ENCODE peak calls at places on chromosomes 1 and 21, in six cellular contexts. One of them, this sample, is unnamed.

GRCh38 chr1:15493869-15494390 is 18.0 kb downstream of the CELA2B start:
- DNase-seq in heart left ventricle: no peak
- DNase-seq in prostate gland: no peak
- DNase-seq in transverse colon: no peak
- DNase-seq in NCI-H510A treated with DMSO at 0.1 percent for 48 hours: no peak
- DNase-seq in T-helper 2 cell: no peak
- DNase-seq in this sample: no peak

GRCh38 chr21:39934895-39935294 is 67.7 kb downstream of the PCP4 start:
- DNase-seq in heart left ventricle: no peak
- DNase-seq in prostate gland: no peak
- DNase-seq in transverse colon: no peak
- DNase-seq in NCI-H510A treated with DMSO at 0.1 percent for 48 hours: no peak
- DNase-seq in T-helper 2 cell: no peak
- DNase-seq in this sample: no peak

GRCh38 chr21:25963186-25963585 is 207.4 kb downstream of the APP start:
- DNase-seq in heart left ventricle: no peak
- DNase-seq in prostate gland: peak; percentile 31
- DNase-seq in transverse colon: peak; percentile 14
- DNase-seq in NCI-H510A treated with DMSO at 0.1 percent for 48 hours: no peak
- DNase-seq in T-helper 2 cell: no peak
- DNase-seq in this sample: no peak

GRCh38 chr1:228463559-228464455 is 23.4 kb upstream of the RNF187 start:
- DNase-seq in heart left ventricle: no peak
- DNase-seq in prostate gland: no peak
- DNase-seq in transverse colon: peak; percentile 39
- DNase-seq in NCI-H510A treated with DMSO at 0.1 percent for 48 hours: peak; percentile 61
- DNase-seq in T-helper 2 cell: peak; percentile 38
- DNase-seq in this sample: peak; percentile 34

GRCh38 chr1:85027242-85027983 is 20.9 kb downstream of the MCOLN3 start:
- DNase-seq in heart left ventricle: no peak
- DNase-seq in prostate gland: no peak
- DNase-seq in transverse colon: no peak
- DNase-seq in NCI-H510A treated with DMSO at 0.1 percent for 48 hours: no peak
- DNase-seq in T-helper 2 cell: no peak
- DNase-seq in this sample: peak; percentile 15

GRCh38 chr1:169115891-169116585 is 9.5 kb downstream of the ATP1B1 start:
- DNase-seq in heart left ventricle: peak; percentile 63
- DNase-seq in prostate gland: peak; percentile 55
- DNase-seq in transverse colon: peak; percentile 80
- DNase-seq in NCI-H510A treated with DMSO at 0.1 percent for 48 hours: no peak
- DNase-seq in T-helper 2 cell: no peak
- DNase-seq in this sample: peak; percentile 88

GRCh38 chr1:177973585-177973984 is 3.7 kb upstream of the SEC16B start:
- DNase-seq in heart left ventricle: no peak
- DNase-seq in prostate gland: no peak
- DNase-seq in transverse colon: no peak
- DNase-seq in NCI-H510A treated with DMSO at 0.1 percent for 48 hours: no peak
- DNase-seq in T-helper 2 cell: no peak
- DNase-seq in this sample: no peak

GRCh38 chr1:174743654-174744561 is 255.8 kb upstream of the CACYBP start:
- DNase-seq in heart left ventricle: no peak
- DNase-seq in prostate gland: no peak
- DNase-seq in transverse colon: no peak
- DNase-seq in NCI-H510A treated with DMSO at 0.1 percent for 48 hours: peak; percentile 77
- DNase-seq in T-helper 2 cell: no peak
- DNase-seq in this sample: peak; percentile 54

GRCh38 chr21:22813201-22813600 is 1815.0 kb downstream of the NCAM2 start:
- DNase-seq in heart left ventricle: no peak
- DNase-seq in prostate gland: no peak
- DNase-seq in transverse colon: no peak
- DNase-seq in NCI-H510A treated with DMSO at 0.1 percent for 48 hours: no peak
- DNase-seq in T-helper 2 cell: no peak
- DNase-seq in this sample: no peak

GRCh38 chr1:225462714-225463574 is 35.1 kb upstream of the LBR start:
- DNase-seq in heart left ventricle: no peak
- DNase-seq in prostate gland: no peak
- DNase-seq in transverse colon: no peak
- DNase-seq in NCI-H510A treated with DMSO at 0.1 percent for 48 hours: peak; percentile 52
- DNase-seq in T-helper 2 cell: no peak
- DNase-seq in this sample: no peak

GRCh38 chr1:167995038-167995437 is 58.2 kb upstream of the MPC2 start:
- DNase-seq in heart left ventricle: no peak
- DNase-seq in prostate gland: no peak
- DNase-seq in transverse colon: no peak
- DNase-seq in NCI-H510A treated with DMSO at 0.1 percent for 48 hours: no peak
- DNase-seq in T-helper 2 cell: no peak
- DNase-seq in this sample: no peak

GRCh38 chr1:21775542-21775899 is 7.4 kb downstream of the USP48 start:
- DNase-seq in heart left ventricle: no peak
- DNase-seq in prostate gland: no peak
- DNase-seq in transverse colon: no peak
- DNase-seq in NCI-H510A treated with DMSO at 0.1 percent for 48 hours: no peak
- DNase-seq in T-helper 2 cell: no peak
- DNase-seq in this sample: no peak

GRCh38 chr1:224080082-224080774 is 33.7 kb upstream of the FBXO28 start:
- DNase-seq in heart left ventricle: no peak
- DNase-seq in prostate gland: no peak
- DNase-seq in transverse colon: no peak
- DNase-seq in NCI-H510A treated with DMSO at 0.1 percent for 48 hours: no peak
- DNase-seq in T-helper 2 cell: no peak
- DNase-seq in this sample: no peak

GRCh38 chr1:153260473-153260979 is 1.0 kb downstream of the LORICRIN start:
- DNase-seq in heart left ventricle: no peak
- DNase-seq in prostate gland: no peak
- DNase-seq in transverse colon: no peak
- DNase-seq in NCI-H510A treated with DMSO at 0.1 percent for 48 hours: no peak
- DNase-seq in T-helper 2 cell: no peak
- DNase-seq in this sample: no peak

GRCh38 chr1:112524251-112524650 is 15.5 kb downstream of the WNT2B start:
- DNase-seq in heart left ventricle: peak; percentile 41
- DNase-seq in prostate gland: no peak
- DNase-seq in transverse colon: no peak
- DNase-seq in NCI-H510A treated with DMSO at 0.1 percent for 48 hours: no peak
- DNase-seq in T-helper 2 cell: no peak
- DNase-seq in this sample: peak; percentile 17

GRCh38 chr1:10031461-10031860 is 1.3 kb upstream of the UBE4B start:
- DNase-seq in heart left ventricle: no peak
- DNase-seq in prostate gland: no peak
- DNase-seq in transverse colon: no peak
- DNase-seq in NCI-H510A treated with DMSO at 0.1 percent for 48 hours: no peak
- DNase-seq in T-helper 2 cell: no peak
- DNase-seq in this sample: no peak

GRCh38 chr1:111725192-111725591 is 14.0 kb downstream of the INKA2 start:
- DNase-seq in heart left ventricle: peak; percentile 74
- DNase-seq in prostate gland: no peak
- DNase-seq in transverse colon: no peak
- DNase-seq in NCI-H510A treated with DMSO at 0.1 percent for 48 hours: no peak
- DNase-seq in T-helper 2 cell: no peak
- DNase-seq in this sample: no peak

GRCh38 chr1:14949270-14949835 is 204.2 kb upstream of the TMEM51 start:
- DNase-seq in heart left ventricle: no peak
- DNase-seq in prostate gland: no peak
- DNase-seq in transverse colon: no peak
- DNase-seq in NCI-H510A treated with DMSO at 0.1 percent for 48 hours: no peak
- DNase-seq in T-helper 2 cell: no peak
- DNase-seq in this sample: no peak

GRCh38 chr21:44345495-44345894 is 6.3 kb upstream of the CFAP410 start:
- DNase-seq in heart left ventricle: no peak
- DNase-seq in prostate gland: no peak
- DNase-seq in transverse colon: no peak
- DNase-seq in NCI-H510A treated with DMSO at 0.1 percent for 48 hours: no peak
- DNase-seq in T-helper 2 cell: no peak
- DNase-seq in this sample: no peak

GRCh38 chr1:147527941-147528936 is 13.1 kb upstream of the BCL9 start:
- DNase-seq in heart left ventricle: no peak
- DNase-seq in prostate gland: no peak
- DNase-seq in transverse colon: no peak
- DNase-seq in NCI-H510A treated with DMSO at 0.1 percent for 48 hours: no peak
- DNase-seq in T-helper 2 cell: no peak
- DNase-seq in this sample: no peak

GRCh38 chr1:202159534-202160371 is 649 bp downstream of the PTPN7 start:
- DNase-seq in heart left ventricle: no peak
- DNase-seq in prostate gland: no peak
- DNase-seq in transverse colon: peak; percentile 60
- DNase-seq in NCI-H510A treated with DMSO at 0.1 percent for 48 hours: no peak
- DNase-seq in T-helper 2 cell: peak; percentile 34
- DNase-seq in this sample: no peak

GRCh38 chr1:82597620-82598019 is 796.9 kb downstream of the ADGRL2 start:
- DNase-seq in heart left ventricle: no peak
- DNase-seq in prostate gland: no peak
- DNase-seq in transverse colon: no peak
- DNase-seq in NCI-H510A treated with DMSO at 0.1 percent for 48 hours: no peak
- DNase-seq in T-helper 2 cell: no peak
- DNase-seq in this sample: no peak

GRCh38 chr1:29498126-29499100 is 262.1 kb downstream of the PTPRU start:
- DNase-seq in heart left ventricle: no peak
- DNase-seq in prostate gland: no peak
- DNase-seq in transverse colon: no peak
- DNase-seq in NCI-H510A treated with DMSO at 0.1 percent for 48 hours: no peak
- DNase-seq in T-helper 2 cell: no peak
- DNase-seq in this sample: peak; percentile 26

GRCh38 chr21:38027901-38028300 is 111.6 kb upstream of the KCNJ6 start:
- DNase-seq in heart left ventricle: no peak
- DNase-seq in prostate gland: no peak
- DNase-seq in transverse colon: no peak
- DNase-seq in NCI-H510A treated with DMSO at 0.1 percent for 48 hours: no peak
- DNase-seq in T-helper 2 cell: no peak
- DNase-seq in this sample: no peak

This sample was measured in hepatocyte.